ENCODE peak calls at places on chromosome 7, in nine cellular contexts. W, I, K, U, J, D, H, O and S are unnamed samples.

GRCh38 chr7:4650471-4651047 is 31.5 kb upstream of the FOXK1 start:
- DNase-seq in W (no peak), I (no peak), K (peak), U (no peak), J (no peak), D (peak), H (no peak), O (no peak), S (no peak)

GRCh38 chr7:93715234-93715633 is 140.7 kb upstream of the CALCR start:
- DNase-seq in W (peak), I (peak), K (peak), U (peak), J (no peak), D (peak), H (peak), O (no peak), S (no peak)

GRCh38 chr7:98981701-98982100 is 103.4 kb downstream of the TRRAP start:
- DNase-seq in W (no peak), I (no peak), K (no peak), U (no peak), J (no peak), D (no peak), H (no peak), O (no peak), S (no peak)

GRCh38 chr7:67343566-67343965 is 346.9 kb downstream of the TYW1 start:
- DNase-seq in W (no peak), I (no peak), K (no peak), U (no peak), J (no peak), D (no peak), H (no peak), O (no peak), S (no peak)

GRCh38 chr7:19851504-19851903 is 78.1 kb upstream of the TMEM196 start:
- DNase-seq in W (no peak), I (no peak), K (no peak), U (no peak), J (no peak), D (no peak), H (no peak), O (no peak), S (no peak)

GRCh38 chr7:99928994-99929729 is at the start of gene GJC3:
- DNase-seq in W (peak), I (peak), K (peak), U (no peak), J (no peak), D (peak), H (peak), O (peak), S (no peak)

GRCh38 chr7:114160925-114161324 is 242.1 kb upstream of the PPP1R3A start:
- DNase-seq in W (no peak), I (no peak), K (no peak), U (no peak), J (no peak), D (no peak), H (no peak), O (no peak), S (no peak)

GRCh38 chr7:34453150-34453549 is 204.9 kb upstream of the NPSR1 start:
- DNase-seq in W (no peak), I (peak), K (no peak), U (no peak), J (no peak), D (no peak), H (no peak), O (no peak), S (no peak)

GRCh38 chr7:142790056-142790455 is 19.3 kb downstream of the PRSS2 start:
- DNase-seq in W (no peak), I (no peak), K (no peak), U (no peak), J (no peak), D (no peak), H (no peak), O (no peak), S (no peak)

GRCh38 chr7:137507096-137507495 is 163.6 kb upstream of the PTN start:
- DNase-seq in W (no peak), I (no peak), K (no peak), U (no peak), J (no peak), D (no peak), H (no peak), O (no peak), S (no peak)

GRCh38 chr7:30656611-30657010 is 25.6 kb downstream of the CRHR2 start:
- DNase-seq in W (no peak), I (no peak), K (no peak), U (no peak), J (no peak), D (no peak), H (no peak), O (no peak), S (no peak)